ENCODE peak calls at places on chromosomes 6 and 20, in five cellular contexts. One of them, this sample, is unnamed.

GRCh38 chr20:34045294-34045693 is 51.6 kb downstream of the RALY start:
- DNase-seq in pons: no peak
- DNase-seq in stimulated activated CD4-positive, alpha-beta T cell treated with anti-CD3 and anti-CD28 coated beads, Interleukin-15, amount 100 ng/mL, for 48 hours: no peak
- DNase-seq in psoas muscle: peak; percentile 60
- DNase-seq in GM12865: no peak
- DNase-seq in this sample: no peak

GRCh38 chr6:125577263-125577662 is 172.2 kb upstream of the HEY2 start:
- DNase-seq in stimulated activated CD4-positive, alpha-beta T cell treated with anti-CD3 and anti-CD28 coated beads, Interleukin-15, amount 100 ng/mL, for 48 hours: no peak
- DNase-seq in psoas muscle: no peak
- DNase-seq in pons: no peak
- DNase-seq in GM12865: no peak
- DNase-seq in this sample: no peak

GRCh38 chr20:47411161-47411560 is 54.7 kb upstream of the ZMYND8 start:
- DNase-seq in stimulated activated CD4-positive, alpha-beta T cell treated with anti-CD3 and anti-CD28 coated beads, Interleukin-15, amount 100 ng/mL, for 48 hours: no peak
- DNase-seq in pons: peak; percentile 6
- DNase-seq in GM12865: peak; percentile 21
- DNase-seq in psoas muscle: peak; percentile 64
- DNase-seq in this sample: no peak

GRCh38 chr6:155154158-155154830 is 109.5 kb upstream of the CLDN20 start:
- DNase-seq in GM12865: no peak
- DNase-seq in psoas muscle: no peak
- DNase-seq in stimulated activated CD4-positive, alpha-beta T cell treated with anti-CD3 and anti-CD28 coated beads, Interleukin-15, amount 100 ng/mL, for 48 hours: no peak
- DNase-seq in pons: no peak
- DNase-seq in this sample: peak; percentile 66

GRCh38 chr20:1449370-1449769 is 17.3 kb downstream of the NSFL1C start:
- DNase-seq in GM12865: no peak
- DNase-seq in psoas muscle: no peak
- DNase-seq in stimulated activated CD4-positive, alpha-beta T cell treated with anti-CD3 and anti-CD28 coated beads, Interleukin-15, amount 100 ng/mL, for 48 hours: no peak
- DNase-seq in pons: no peak
- DNase-seq in this sample: no peak

GRCh38 chr6:127725821-127726220 is 148.8 kb downstream of the C6orf58 start:
- DNase-seq in stimulated activated CD4-positive, alpha-beta T cell treated with anti-CD3 and anti-CD28 coated beads, Interleukin-15, amount 100 ng/mL, for 48 hours: no peak
- DNase-seq in pons: no peak
- DNase-seq in psoas muscle: no peak
- DNase-seq in GM12865: no peak
- DNase-seq in this sample: no peak

GRCh38 chr6:110509617-110510231 is 33.3 kb upstream of the SLC22A16 start:
- DNase-seq in psoas muscle: no peak
- DNase-seq in pons: peak; percentile 5
- DNase-seq in stimulated activated CD4-positive, alpha-beta T cell treated with anti-CD3 and anti-CD28 coated beads, Interleukin-15, amount 100 ng/mL, for 48 hours: no peak
- DNase-seq in GM12865: no peak
- DNase-seq in this sample: peak; percentile 83

GRCh38 chr20:45432294-45432693 is 16.4 kb downstream of the PIGT start:
- DNase-seq in pons: no peak
- DNase-seq in psoas muscle: no peak
- DNase-seq in stimulated activated CD4-positive, alpha-beta T cell treated with anti-CD3 and anti-CD28 coated beads, Interleukin-15, amount 100 ng/mL, for 48 hours: no peak
- DNase-seq in GM12865: peak; percentile 82
- DNase-seq in this sample: peak; percentile 70

GRCh38 chr6:83006270-83006905 is 59.3 kb downstream of the UBE3D start:
- DNase-seq in psoas muscle: no peak
- DNase-seq in stimulated activated CD4-positive, alpha-beta T cell treated with anti-CD3 and anti-CD28 coated beads, Interleukin-15, amount 100 ng/mL, for 48 hours: no peak
- DNase-seq in GM12865: no peak
- DNase-seq in pons: no peak
- DNase-seq in this sample: no peak

GRCh38 chr6:22350109-22350508 is 53.3 kb upstream of the PRL start:
- DNase-seq in psoas muscle: no peak
- DNase-seq in pons: no peak
- DNase-seq in stimulated activated CD4-positive, alpha-beta T cell treated with anti-CD3 and anti-CD28 coated beads, Interleukin-15, amount 100 ng/mL, for 48 hours: no peak
- DNase-seq in GM12865: no peak
- DNase-seq in this sample: no peak

GRCh38 chr20:38434770-38435554 is at the start of gene SNHG17:
- DNase-seq in GM12865: peak; percentile 98
- DNase-seq in psoas muscle: peak; percentile 94
- DNase-seq in pons: peak; percentile 83
- DNase-seq in stimulated activated CD4-positive, alpha-beta T cell treated with anti-CD3 and anti-CD28 coated beads, Interleukin-15, amount 100 ng/mL, for 48 hours: peak; percentile 82
- DNase-seq in this sample: peak; percentile 86

GRCh38 chr6:10759884-10760329 is 12.3 kb downstream of the TMEM14B start:
- DNase-seq in pons: no peak
- DNase-seq in stimulated activated CD4-positive, alpha-beta T cell treated with anti-CD3 and anti-CD28 coated beads, Interleukin-15, amount 100 ng/mL, for 48 hours: no peak
- DNase-seq in GM12865: no peak
- DNase-seq in psoas muscle: peak; percentile 57
- DNase-seq in this sample: no peak

GRCh38 chr20:63966172-63966943 is 3.4 kb downstream of the ZNF512B start:
- DNase-seq in GM12865: no peak
- DNase-seq in psoas muscle: peak; percentile 60
- DNase-seq in pons: no peak
- DNase-seq in stimulated activated CD4-positive, alpha-beta T cell treated with anti-CD3 and anti-CD28 coated beads, Interleukin-15, amount 100 ng/mL, for 48 hours: no peak
- DNase-seq in this sample: no peak

GRCh38 chr6:63856271-63856670 is 220.7 kb downstream of the PHF3 start:
- DNase-seq in psoas muscle: no peak
- DNase-seq in pons: peak; percentile 74
- DNase-seq in GM12865: no peak
- DNase-seq in stimulated activated CD4-positive, alpha-beta T cell treated with anti-CD3 and anti-CD28 coated beads, Interleukin-15, amount 100 ng/mL, for 48 hours: no peak
- DNase-seq in this sample: no peak

GRCh38 chr20:25018425-25018824 is 25.9 kb upstream of the APMAP start:
- DNase-seq in psoas muscle: no peak
- DNase-seq in stimulated activated CD4-positive, alpha-beta T cell treated with anti-CD3 and anti-CD28 coated beads, Interleukin-15, amount 100 ng/mL, for 48 hours: no peak
- DNase-seq in pons: no peak
- DNase-seq in GM12865: no peak
- DNase-seq in this sample: no peak

GRCh38 chr20:62141397-62142251 is 1.6 kb downstream of the PSMA7 start:
- DNase-seq in pons: peak; percentile 39
- DNase-seq in psoas muscle: no peak
- DNase-seq in GM12865: peak; percentile 25
- DNase-seq in stimulated activated CD4-positive, alpha-beta T cell treated with anti-CD3 and anti-CD28 coated beads, Interleukin-15, amount 100 ng/mL, for 48 hours: no peak
- DNase-seq in this sample: peak; percentile 55

GRCh38 chr6:166112580-166112979 is 55.1 kb downstream of the TBXT start:
- DNase-seq in GM12865: no peak
- DNase-seq in psoas muscle: no peak
- DNase-seq in pons: no peak
- DNase-seq in stimulated activated CD4-positive, alpha-beta T cell treated with anti-CD3 and anti-CD28 coated beads, Interleukin-15, amount 100 ng/mL, for 48 hours: no peak
- DNase-seq in this sample: no peak

GRCh38 chr6:107712523-107713213 is 111.4 kb downstream of the SCML4 start:
- DNase-seq in psoas muscle: no peak
- DNase-seq in stimulated activated CD4-positive, alpha-beta T cell treated with anti-CD3 and anti-CD28 coated beads, Interleukin-15, amount 100 ng/mL, for 48 hours: peak; percentile 33
- DNase-seq in pons: peak; percentile 1
- DNase-seq in GM12865: peak; percentile 28
- DNase-seq in this sample: peak; percentile 29

GRCh38 chr6:85580878-85581267 is 12.8 kb downstream of the SNX14 start:
- DNase-seq in stimulated activated CD4-positive, alpha-beta T cell treated with anti-CD3 and anti-CD28 coated beads, Interleukin-15, amount 100 ng/mL, for 48 hours: no peak
- DNase-seq in GM12865: peak; percentile 51
- DNase-seq in pons: no peak
- DNase-seq in psoas muscle: peak; percentile 80
- DNase-seq in this sample: no peak

GRCh38 chr6:69580696-69581095 is 216.1 kb downstream of the LMBRD1 start:
- DNase-seq in psoas muscle: no peak
- DNase-seq in GM12865: no peak
- DNase-seq in stimulated activated CD4-positive, alpha-beta T cell treated with anti-CD3 and anti-CD28 coated beads, Interleukin-15, amount 100 ng/mL, for 48 hours: no peak
- DNase-seq in pons: no peak
- DNase-seq in this sample: no peak

GRCh38 chr6:45366534-45366933 is 11.2 kb downstream of the SUPT3H start:
- DNase-seq in GM12865: no peak
- DNase-seq in psoas muscle: no peak
- DNase-seq in pons: no peak
- DNase-seq in stimulated activated CD4-positive, alpha-beta T cell treated with anti-CD3 and anti-CD28 coated beads, Interleukin-15, amount 100 ng/mL, for 48 hours: no peak
- DNase-seq in this sample: no peak

GRCh38 chr20:39874049-39874893 is 814.8 kb downstream of the MAFB start:
- DNase-seq in stimulated activated CD4-positive, alpha-beta T cell treated with anti-CD3 and anti-CD28 coated beads, Interleukin-15, amount 100 ng/mL, for 48 hours: no peak
- DNase-seq in GM12865: peak; percentile 87
- DNase-seq in pons: peak; percentile 77
- DNase-seq in psoas muscle: peak; percentile 78
- DNase-seq in this sample: peak; percentile 61

GRCh38 chr20:5602346-5602745 is 147.9 kb upstream of the SHLD1 start:
- DNase-seq in stimulated activated CD4-positive, alpha-beta T cell treated with anti-CD3 and anti-CD28 coated beads, Interleukin-15, amount 100 ng/mL, for 48 hours: no peak
- DNase-seq in psoas muscle: no peak
- DNase-seq in GM12865: no peak
- DNase-seq in pons: no peak
- DNase-seq in this sample: no peak

GRCh38 chr20:24632581-24632980 is 163.2 kb downstream of the SYNDIG1 start:
- DNase-seq in stimulated activated CD4-positive, alpha-beta T cell treated with anti-CD3 and anti-CD28 coated beads, Interleukin-15, amount 100 ng/mL, for 48 hours: no peak
- DNase-seq in pons: no peak
- DNase-seq in GM12865: no peak
- DNase-seq in psoas muscle: no peak
- DNase-seq in this sample: no peak

GRCh38 chr20:6489361-6490154 is 277.9 kb upstream of the BMP2 start:
- DNase-seq in psoas muscle: no peak
- DNase-seq in stimulated activated CD4-positive, alpha-beta T cell treated with anti-CD3 and anti-CD28 coated beads, Interleukin-15, amount 100 ng/mL, for 48 hours: no peak
- DNase-seq in pons: no peak
- DNase-seq in GM12865: no peak
- DNase-seq in this sample: peak; percentile 100

GRCh38 chr6:36685926-36686667 is 7.6 kb downstream of the CDKN1A start:
- DNase-seq in GM12865: no peak
- DNase-seq in psoas muscle: peak; percentile 66
- DNase-seq in pons: no peak
- DNase-seq in stimulated activated CD4-positive, alpha-beta T cell treated with anti-CD3 and anti-CD28 coated beads, Interleukin-15, amount 100 ng/mL, for 48 hours: no peak
- DNase-seq in this sample: no peak

GRCh38 chr20:10648651-10649050 is 25.1 kb downstream of the JAG1 start:
- DNase-seq in pons: no peak
- DNase-seq in GM12865: peak; percentile 54
- DNase-seq in psoas muscle: no peak
- DNase-seq in stimulated activated CD4-positive, alpha-beta T cell treated with anti-CD3 and anti-CD28 coated beads, Interleukin-15, amount 100 ng/mL, for 48 hours: no peak
- DNase-seq in this sample: peak; percentile 86

GRCh38 chr20:2697768-2698167 is 5.2 kb downstream of the EBF4 start:
- DNase-seq in pons: no peak
- DNase-seq in GM12865: no peak
- DNase-seq in stimulated activated CD4-positive, alpha-beta T cell treated with anti-CD3 and anti-CD28 coated beads, Interleukin-15, amount 100 ng/mL, for 48 hours: no peak
- DNase-seq in psoas muscle: no peak
- DNase-seq in this sample: no peak

GRCh38 chr6:42769051-42769450 is 12.8 kb upstream of the BICRAL start:
- DNase-seq in stimulated activated CD4-positive, alpha-beta T cell treated with anti-CD3 and anti-CD28 coated beads, Interleukin-15, amount 100 ng/mL, for 48 hours: no peak
- DNase-seq in psoas muscle: no peak
- DNase-seq in pons: no peak
- DNase-seq in GM12865: no peak
- DNase-seq in this sample: no peak

GRCh38 chr20:25227317-25227831 is 20.5 kb upstream of the PYGB start:
- DNase-seq in stimulated activated CD4-positive, alpha-beta T cell treated with anti-CD3 and anti-CD28 coated beads, Interleukin-15, amount 100 ng/mL, for 48 hours: no peak
- DNase-seq in psoas muscle: no peak
- DNase-seq in pons: no peak
- DNase-seq in GM12865: no peak
- DNase-seq in this sample: no peak

GRCh38 chr6:15775076-15775634 is 112.3 kb upstream of the DTNBP1 start:
- DNase-seq in psoas muscle: no peak
- DNase-seq in GM12865: peak; percentile 10
- DNase-seq in stimulated activated CD4-positive, alpha-beta T cell treated with anti-CD3 and anti-CD28 coated beads, Interleukin-15, amount 100 ng/mL, for 48 hours: no peak
- DNase-seq in pons: no peak
- DNase-seq in this sample: no peak

GRCh38 chr6:95248501-95248900 is 328.8 kb upstream of the MANEA start:
- DNase-seq in pons: peak; percentile 6
- DNase-seq in stimulated activated CD4-positive, alpha-beta T cell treated with anti-CD3 and anti-CD28 coated beads, Interleukin-15, amount 100 ng/mL, for 48 hours: no peak
- DNase-seq in psoas muscle: no peak
- DNase-seq in GM12865: no peak
- DNase-seq in this sample: no peak

GRCh38 chr6:147192278-147192911 is 11.8 kb upstream of the STXBP5 start:
- DNase-seq in pons: no peak
- DNase-seq in GM12865: no peak
- DNase-seq in stimulated activated CD4-positive, alpha-beta T cell treated with anti-CD3 and anti-CD28 coated beads, Interleukin-15, amount 100 ng/mL, for 48 hours: no peak
- DNase-seq in psoas muscle: no peak
- DNase-seq in this sample: no peak

This sample was measured in MV-4-11.